ENCODE peak calls at places on chromosomes 11 and 22, in nine cellular contexts. Z, X, E, V, O, A, M, F and K are unnamed samples. For H3K4me1, the result is how much of the 10 kb centered on the place peaks cover.

GRCh38 chr11:10935015-10935564 is 77.2 kb upstream of the ZBED5 start:
- DNase-seq in V (peak), E (peak), F (no peak), X (no peak), M (no peak), O (no peak), Z (no peak), A (no peak), K (no peak)

GRCh38 chr11:66579017-66579606 is 10.7 kb upstream of the CTSF start:
- DNase-seq in F (peak), M (peak), A (peak), V (peak), X (peak), Z (peak), O (peak), E (peak), K (peak)

GRCh38 chr22:38570841-38571364 is 920 bp upstream of the DMC1 start:
- DNase-seq in F (no peak), E (peak), X (peak), O (peak), A (peak), M (no peak), V (peak), Z (peak), K (peak)

GRCh38 chr11:73157141-73158010 is 15.3 kb upstream of the FCHSD2 start:
- DNase-seq in F (no peak), E (peak), A (peak), O (no peak), Z (peak), M (peak), X (peak), V (no peak), K (no peak)

GRCh38 chr11:94632356-94632755 is 65.2 kb downstream of the PIWIL4 start:
- DNase-seq in F (no peak), X (no peak), Z (no peak), V (no peak), E (no peak), A (no peak), O (no peak), M (no peak), K (no peak)

GRCh38 chr11:92423133-92423532 is 198.5 kb downstream of the FAT3 start:
- DNase-seq in V (no peak), O (no peak), E (no peak), X (no peak), A (peak), M (no peak), Z (no peak), F (no peak), K (no peak)

GRCh38 chr11:94922675-94923347 is 50.5 kb downstream of the CWC15 start:
- DNase-seq in M (no peak), A (no peak), F (no peak), X (no peak), O (no peak), V (no peak), Z (no peak), E (no peak), K (no peak)

GRCh38 chr22:28718044-28718443 is 23.6 kb downstream of the CHEK2 start:
- DNase-seq in Z (no peak), E (no peak), F (no peak), V (no peak), X (no peak), M (no peak), A (no peak), O (no peak), K (no peak)

GRCh38 chr22:42655693-42656092 is 6.5 kb upstream of the CYB5R3 start:
- DNase-seq in E (peak), A (no peak), Z (no peak), M (no peak), X (no peak), F (no peak), V (no peak), O (no peak), K (no peak)

GRCh38 chr11:124898711-124899110 is 1.0 kb upstream of the ROBO4 start:
- DNase-seq in X (peak), F (no peak), O (no peak), M (no peak), V (no peak), E (no peak), A (no peak), Z (peak), K (no peak)

GRCh38 chr11:34637303-34637702 is 16.4 kb downstream of the EHF start:
- DNase-seq in A (no peak), Z (peak), X (no peak), O (no peak), E (no peak), V (no peak), F (no peak), M (peak), K (peak)

GRCh38 chr11:131688056-131688693 is 317.8 kb downstream of the NTM start:
- DNase-seq in O (no peak), A (peak), Z (peak), E (peak), V (peak), X (no peak), F (peak), M (peak), K (no peak)

GRCh38 chr11:120137611-120138521 is at the start of gene TRIM29:
- DNase-seq in O (no peak), X (peak), V (peak), A (no peak), M (peak), E (peak), F (peak), Z (no peak), K (peak)
- TF ChIP-seq CTCF in O (no peak), X (no peak), V (peak), A (no peak), M (no peak), E (peak), F (no peak), Z (no peak), K (no peak)

GRCh38 chr11:61836193-61836592 is 8.1 kb downstream of the FADS2 start:
- DNase-seq in F (no peak), E (no peak), O (no peak), Z (no peak), X (no peak), M (no peak), V (no peak), A (no peak), K (no peak)
- H3K4me1 ChIP-seq in F (under half), E (under half), O (under half), Z (under half), X (half or more), M (under half), V (under half), A (under half), K (under half)

GRCh38 chr11:75562836-75563484 is 907 bp downstream of the SERPINH1 start:
- DNase-seq in X (no peak), M (no peak), O (no peak), A (peak), F (no peak), Z (peak), V (no peak), E (peak), K (no peak)
- H3K27ac ChIP-seq in X (peak), M (peak), O (peak), A (peak), F (peak), Z (peak), V (peak), E (peak), K (peak)

GRCh38 chr11:31240340-31240904 is 129.1 kb downstream of the DCDC1 start:
- DNase-seq in X (no peak), E (no peak), M (no peak), O (peak), V (no peak), Z (no peak), A (peak), F (no peak), K (no peak)

GRCh38 chr11:31237819-31238771 is 131.4 kb downstream of the DCDC1 start:
- DNase-seq in E (no peak), O (no peak), V (no peak), A (no peak), Z (no peak), F (no peak), M (no peak), X (no peak), K (no peak)

GRCh38 chr11:31233425-31233824 is 136.1 kb downstream of the DCDC1 start:
- DNase-seq in V (no peak), Z (no peak), M (no peak), F (no peak), A (no peak), O (peak), E (no peak), X (no peak), K (no peak)

GRCh38 chr11:31236052-31236652 is 133.4 kb downstream of the DCDC1 start:
- DNase-seq in E (no peak), F (no peak), O (peak), M (no peak), X (no peak), Z (no peak), A (no peak), V (no peak), K (no peak)
- TF ChIP-seq CTCF in E (no peak), F (peak), O (peak), M (peak), X (no peak), Z (peak), A (peak), V (no peak), K (no peak)